ENCODE peak calls at places on chromosomes 3 and 15, in seven cellular contexts. One of them, this sample, is unnamed.

GRCh38 chr3:115989927-115990326 is 366.6 kb downstream of the GAP43 start:
- DNase-seq in stimulated activated CD8-positive, alpha-beta memory T cell treated with anti-CD3 and anti-CD28 coated beads, Interleukin-12 subunit alpha, Interleukin-12 subunit beta, amount 100 ng/mL, for 1 hour: no peak
- DNase-seq in stimulated activated effector memory CD8-positive, alpha-beta T cell treated with anti-CD3 and anti-CD28 coated beads, Interleukin-12 subunit alpha, Interleukin-12 subunit beta, amount 100 ng/mL, for 72 hours: no peak
- DNase-seq in activated T-cell treated with anti-CD3 and anti-CD28 coated beads, Interleukin-2, amount 50 U/mL, for 72 hours: no peak
- DNase-seq in G401: no peak
- DNase-seq in brain microvascular endothelial cell: peak
- DNase-seq in CD4-positive, alpha-beta memory T cell: no peak
- DNase-seq in this sample: no peak

GRCh38 chr15:100722551-100723322 is 120.3 kb downstream of the ASB7 start:
- DNase-seq in stimulated activated CD8-positive, alpha-beta memory T cell treated with anti-CD3 and anti-CD28 coated beads, Interleukin-12 subunit alpha, Interleukin-12 subunit beta, amount 100 ng/mL, for 1 hour: no peak
- DNase-seq in stimulated activated effector memory CD8-positive, alpha-beta T cell treated with anti-CD3 and anti-CD28 coated beads, Interleukin-12 subunit alpha, Interleukin-12 subunit beta, amount 100 ng/mL, for 72 hours: no peak
- DNase-seq in activated T-cell treated with anti-CD3 and anti-CD28 coated beads, Interleukin-2, amount 50 U/mL, for 72 hours: no peak
- DNase-seq in G401: no peak
- DNase-seq in brain microvascular endothelial cell: no peak
- DNase-seq in CD4-positive, alpha-beta memory T cell: no peak
- DNase-seq in this sample: no peak

GRCh38 chr15:40928975-40929729 is at the start of gene DLL4:
- DNase-seq in stimulated activated CD8-positive, alpha-beta memory T cell treated with anti-CD3 and anti-CD28 coated beads, Interleukin-12 subunit alpha, Interleukin-12 subunit beta, amount 100 ng/mL, for 1 hour: no peak
- DNase-seq in stimulated activated effector memory CD8-positive, alpha-beta T cell treated with anti-CD3 and anti-CD28 coated beads, Interleukin-12 subunit alpha, Interleukin-12 subunit beta, amount 100 ng/mL, for 72 hours: no peak
- DNase-seq in activated T-cell treated with anti-CD3 and anti-CD28 coated beads, Interleukin-2, amount 50 U/mL, for 72 hours: peak
- DNase-seq in G401: peak
- DNase-seq in brain microvascular endothelial cell: peak
- DNase-seq in CD4-positive, alpha-beta memory T cell: no peak
- DNase-seq in this sample: no peak

GRCh38 chr3:95289295-95289694 is 1226.4 kb downstream of the NSUN3 start:
- DNase-seq in stimulated activated CD8-positive, alpha-beta memory T cell treated with anti-CD3 and anti-CD28 coated beads, Interleukin-12 subunit alpha, Interleukin-12 subunit beta, amount 100 ng/mL, for 1 hour: no peak
- DNase-seq in stimulated activated effector memory CD8-positive, alpha-beta T cell treated with anti-CD3 and anti-CD28 coated beads, Interleukin-12 subunit alpha, Interleukin-12 subunit beta, amount 100 ng/mL, for 72 hours: no peak
- DNase-seq in activated T-cell treated with anti-CD3 and anti-CD28 coated beads, Interleukin-2, amount 50 U/mL, for 72 hours: no peak
- DNase-seq in G401: no peak
- DNase-seq in brain microvascular endothelial cell: peak
- DNase-seq in CD4-positive, alpha-beta memory T cell: no peak
- DNase-seq in this sample: no peak

GRCh38 chr15:39987831-39988230 is 51.1 kb downstream of the SRP14 start:
- DNase-seq in stimulated activated CD8-positive, alpha-beta memory T cell treated with anti-CD3 and anti-CD28 coated beads, Interleukin-12 subunit alpha, Interleukin-12 subunit beta, amount 100 ng/mL, for 1 hour: no peak
- DNase-seq in stimulated activated effector memory CD8-positive, alpha-beta T cell treated with anti-CD3 and anti-CD28 coated beads, Interleukin-12 subunit alpha, Interleukin-12 subunit beta, amount 100 ng/mL, for 72 hours: no peak
- DNase-seq in activated T-cell treated with anti-CD3 and anti-CD28 coated beads, Interleukin-2, amount 50 U/mL, for 72 hours: no peak
- DNase-seq in G401: no peak
- DNase-seq in brain microvascular endothelial cell: no peak
- DNase-seq in CD4-positive, alpha-beta memory T cell: no peak
- DNase-seq in this sample: no peak

GRCh38 chr3:157447026-157447694 is 10.5 kb downstream of the PTX3 start:
- DNase-seq in stimulated activated CD8-positive, alpha-beta memory T cell treated with anti-CD3 and anti-CD28 coated beads, Interleukin-12 subunit alpha, Interleukin-12 subunit beta, amount 100 ng/mL, for 1 hour: no peak
- DNase-seq in stimulated activated effector memory CD8-positive, alpha-beta T cell treated with anti-CD3 and anti-CD28 coated beads, Interleukin-12 subunit alpha, Interleukin-12 subunit beta, amount 100 ng/mL, for 72 hours: no peak
- DNase-seq in activated T-cell treated with anti-CD3 and anti-CD28 coated beads, Interleukin-2, amount 50 U/mL, for 72 hours: no peak
- DNase-seq in G401: peak
- DNase-seq in brain microvascular endothelial cell: peak
- DNase-seq in CD4-positive, alpha-beta memory T cell: no peak
- DNase-seq in this sample: no peak

GRCh38 chr15:31079519-31079918 is 22.0 kb downstream of the TRPM1 start:
- DNase-seq in stimulated activated CD8-positive, alpha-beta memory T cell treated with anti-CD3 and anti-CD28 coated beads, Interleukin-12 subunit alpha, Interleukin-12 subunit beta, amount 100 ng/mL, for 1 hour: no peak
- DNase-seq in stimulated activated effector memory CD8-positive, alpha-beta T cell treated with anti-CD3 and anti-CD28 coated beads, Interleukin-12 subunit alpha, Interleukin-12 subunit beta, amount 100 ng/mL, for 72 hours: no peak
- DNase-seq in activated T-cell treated with anti-CD3 and anti-CD28 coated beads, Interleukin-2, amount 50 U/mL, for 72 hours: no peak
- DNase-seq in G401: no peak
- DNase-seq in brain microvascular endothelial cell: peak
- DNase-seq in CD4-positive, alpha-beta memory T cell: no peak
- DNase-seq in this sample: no peak

GRCh38 chr3:190807719-190808375 is 54.6 kb downstream of the GMNC start:
- DNase-seq in stimulated activated CD8-positive, alpha-beta memory T cell treated with anti-CD3 and anti-CD28 coated beads, Interleukin-12 subunit alpha, Interleukin-12 subunit beta, amount 100 ng/mL, for 1 hour: no peak
- DNase-seq in stimulated activated effector memory CD8-positive, alpha-beta T cell treated with anti-CD3 and anti-CD28 coated beads, Interleukin-12 subunit alpha, Interleukin-12 subunit beta, amount 100 ng/mL, for 72 hours: no peak
- DNase-seq in activated T-cell treated with anti-CD3 and anti-CD28 coated beads, Interleukin-2, amount 50 U/mL, for 72 hours: no peak
- DNase-seq in G401: no peak
- DNase-seq in brain microvascular endothelial cell: no peak
- DNase-seq in CD4-positive, alpha-beta memory T cell: no peak
- DNase-seq in this sample: no peak

GRCh38 chr15:28955160-28955502 is 69.4 kb downstream of the APBA2 start:
- DNase-seq in stimulated activated CD8-positive, alpha-beta memory T cell treated with anti-CD3 and anti-CD28 coated beads, Interleukin-12 subunit alpha, Interleukin-12 subunit beta, amount 100 ng/mL, for 1 hour: no peak
- DNase-seq in stimulated activated effector memory CD8-positive, alpha-beta T cell treated with anti-CD3 and anti-CD28 coated beads, Interleukin-12 subunit alpha, Interleukin-12 subunit beta, amount 100 ng/mL, for 72 hours: no peak
- DNase-seq in activated T-cell treated with anti-CD3 and anti-CD28 coated beads, Interleukin-2, amount 50 U/mL, for 72 hours: peak
- DNase-seq in G401: no peak
- DNase-seq in brain microvascular endothelial cell: peak
- DNase-seq in CD4-positive, alpha-beta memory T cell: no peak
- DNase-seq in this sample: peak

GRCh38 chr3:96449803-96450202 is 364.6 kb upstream of the EPHA6 start:
- DNase-seq in stimulated activated CD8-positive, alpha-beta memory T cell treated with anti-CD3 and anti-CD28 coated beads, Interleukin-12 subunit alpha, Interleukin-12 subunit beta, amount 100 ng/mL, for 1 hour: no peak
- DNase-seq in stimulated activated effector memory CD8-positive, alpha-beta T cell treated with anti-CD3 and anti-CD28 coated beads, Interleukin-12 subunit alpha, Interleukin-12 subunit beta, amount 100 ng/mL, for 72 hours: no peak
- DNase-seq in activated T-cell treated with anti-CD3 and anti-CD28 coated beads, Interleukin-2, amount 50 U/mL, for 72 hours: no peak
- DNase-seq in G401: no peak
- DNase-seq in brain microvascular endothelial cell: no peak
- DNase-seq in CD4-positive, alpha-beta memory T cell: no peak
- DNase-seq in this sample: no peak

GRCh38 chr3:88132894-88133293 is 16.9 kb upstream of the C3orf38 start:
- DNase-seq in stimulated activated CD8-positive, alpha-beta memory T cell treated with anti-CD3 and anti-CD28 coated beads, Interleukin-12 subunit alpha, Interleukin-12 subunit beta, amount 100 ng/mL, for 1 hour: no peak
- DNase-seq in stimulated activated effector memory CD8-positive, alpha-beta T cell treated with anti-CD3 and anti-CD28 coated beads, Interleukin-12 subunit alpha, Interleukin-12 subunit beta, amount 100 ng/mL, for 72 hours: no peak
- DNase-seq in activated T-cell treated with anti-CD3 and anti-CD28 coated beads, Interleukin-2, amount 50 U/mL, for 72 hours: no peak
- DNase-seq in G401: no peak
- DNase-seq in brain microvascular endothelial cell: no peak
- DNase-seq in CD4-positive, alpha-beta memory T cell: no peak
- DNase-seq in this sample: no peak

GRCh38 chr15:96332854-96333193 is 2.3 kb downstream of the NR2F2 start:
- DNase-seq in stimulated activated CD8-positive, alpha-beta memory T cell treated with anti-CD3 and anti-CD28 coated beads, Interleukin-12 subunit alpha, Interleukin-12 subunit beta, amount 100 ng/mL, for 1 hour: no peak
- DNase-seq in stimulated activated effector memory CD8-positive, alpha-beta T cell treated with anti-CD3 and anti-CD28 coated beads, Interleukin-12 subunit alpha, Interleukin-12 subunit beta, amount 100 ng/mL, for 72 hours: no peak
- DNase-seq in activated T-cell treated with anti-CD3 and anti-CD28 coated beads, Interleukin-2, amount 50 U/mL, for 72 hours: no peak
- DNase-seq in G401: no peak
- DNase-seq in brain microvascular endothelial cell: peak
- DNase-seq in CD4-positive, alpha-beta memory T cell: no peak
- DNase-seq in this sample: no peak